ENCODE peak calls at places on chromosomes 16 and 17, in six cellular contexts. Y, B, X, O, A and R are unnamed samples.

GRCh38 chr17:11369570-11369969 is 128.6 kb downstream of the SHISA6 start:
- DNase-seq in Y (no peak), B (no peak), X (no peak), O (no peak), A (no peak), R (no peak)

GRCh38 chr17:14312522-14312921 is 11.6 kb downstream of the HS3ST3B1 start:
- DNase-seq in Y (no peak), B (peak), X (no peak), O (no peak), A (no peak), R (no peak)

GRCh38 chr16:10868562-10869469 is 8.2 kb upstream of the CIITA start:
- DNase-seq in Y (no peak), B (no peak), X (no peak), O (peak), A (no peak), R (no peak)

GRCh38 chr17:72474243-72474642 is 353.4 kb downstream of the SOX9 start:
- DNase-seq in Y (no peak), B (no peak), X (no peak), O (no peak), A (no peak), R (no peak)

GRCh38 chr17:81577278-81578000 is 25.3 kb upstream of the FAAP100 start:
- DNase-seq in Y (no peak), B (peak), X (no peak), O (no peak), A (no peak), R (no peak)

GRCh38 chr17:68351395-68351794 is 60.1 kb downstream of the ARSG start:
- DNase-seq in Y (no peak), B (no peak), X (no peak), O (no peak), A (no peak), R (no peak)

GRCh38 chr17:63075969-63076368 is 109.9 kb downstream of the TANC2 start:
- DNase-seq in Y (no peak), B (no peak), X (no peak), O (no peak), A (no peak), R (no peak)

GRCh38 chr16:53282975-53283946 is 151.0 kb upstream of the RBL2 start:
- DNase-seq in Y (peak), B (no peak), X (no peak), O (no peak), A (no peak), R (peak)

GRCh38 chr17:30939059-30939689 is 17.4 kb downstream of the ADAP2 start:
- DNase-seq in Y (no peak), B (no peak), X (no peak), O (no peak), A (no peak), R (no peak)

GRCh38 chr17:31672161-31672819 is 186.8 kb downstream of the COPRS start:
- DNase-seq in Y (no peak), B (peak), X (no peak), O (no peak), A (no peak), R (no peak)

GRCh38 chr17:83101805-83102480 is 22.5 kb downstream of the METRNL start:
- DNase-seq in Y (no peak), B (no peak), X (no peak), O (no peak), A (no peak), R (no peak)

GRCh38 chr17:43832976-43833829 is at the start of gene MPP3:
- DNase-seq in Y (peak), B (peak), X (peak), O (peak), A (peak), R (peak)

GRCh38 chr16:3283525-3284447 is 495 bp downstream of the ZNF263 start:
- DNase-seq in Y (no peak), B (no peak), X (no peak), O (no peak), A (no peak), R (no peak)

GRCh38 chr17:42531455-42532354 is 4.3 kb upstream of the NAGLU start:
- DNase-seq in Y (peak), B (peak), X (peak), O (peak), A (peak), R (no peak)

GRCh38 chr16:89615596-89616090 is 2.2 kb downstream of the DPEP1 start:
- DNase-seq in Y (peak), B (peak), X (no peak), O (peak), A (no peak), R (no peak)

GRCh38 chr17:75767881-75768280 is 2.9 kb upstream of the GALK1 start:
- DNase-seq in Y (no peak), B (no peak), X (no peak), O (no peak), A (no peak), R (no peak)

GRCh38 chr16:85566502-85567100 is 46.5 kb upstream of the GSE1 start:
- DNase-seq in Y (no peak), B (peak), X (no peak), O (peak), A (no peak), R (no peak)

GRCh38 chr17:66663041-66663494 is 171.8 kb upstream of the CACNG5 start:
- DNase-seq in Y (no peak), B (no peak), X (no peak), O (no peak), A (no peak), R (no peak)

GRCh38 chr17:41810659-41811548 is 845 bp downstream of the P3H4 start:
- DNase-seq in Y (no peak), B (peak), X (no peak), O (no peak), A (no peak), R (no peak)

GRCh38 chr16:66964049-66964448 is 3.0 kb downstream of the CES3 start:
- DNase-seq in Y (no peak), B (no peak), X (no peak), O (no peak), A (no peak), R (no peak)

GRCh38 chr17:41500131-41500911 is 5.1 kb downstream of the KRT13 start:
- DNase-seq in Y (no peak), B (peak), X (no peak), O (no peak), A (no peak), R (peak)

GRCh38 chr17:77319211-77320031 is 178.7 kb downstream of the SEC14L1 start:
- DNase-seq in Y (peak), B (peak), X (peak), O (peak), A (peak), R (peak)

GRCh38 chr16:1564325-1564724 is 30.9 kb downstream of the TMEM204 start:
- DNase-seq in Y (no peak), B (no peak), X (no peak), O (no peak), A (no peak), R (no peak)

GRCh38 chr16:30951785-30952184 is 2.9 kb downstream of the ORAI3 start:
- DNase-seq in Y (no peak), B (no peak), X (no peak), O (peak), A (no peak), R (no peak)

GRCh38 chr16:14562691-14563491 is 67.2 kb downstream of the PARN start:
- DNase-seq in Y (peak), B (no peak), X (no peak), O (peak), A (no peak), R (no peak)

GRCh38 chr16:48087639-48088038 is 68.2 kb downstream of the ABCC12 start:
- DNase-seq in Y (no peak), B (no peak), X (no peak), O (no peak), A (no peak), R (no peak)

GRCh38 chr17:46769531-46770438 is 48.7 kb downstream of the WNT3 start:
- DNase-seq in Y (no peak), B (peak), X (no peak), O (peak), A (peak), R (no peak)

GRCh38 chr17:59641799-59642484 is 22.2 kb downstream of the CLTC start:
- DNase-seq in Y (no peak), B (no peak), X (no peak), O (no peak), A (peak), R (no peak)

GRCh38 chr17:45052052-45052772 is 780 bp upstream of the DCAKD start:
- DNase-seq in Y (no peak), B (peak), X (peak), O (peak), A (peak), R (no peak)

GRCh38 chr16:86044881-86045600 is 146.1 kb downstream of the IRF8 start:
- DNase-seq in Y (no peak), B (no peak), X (peak), O (peak), A (peak), R (no peak)

GRCh38 chr17:81037026-81037782 is 2.3 kb downstream of the BAIAP2 start:
- DNase-seq in Y (no peak), B (no peak), X (no peak), O (no peak), A (no peak), R (no peak)

GRCh38 chr16:28318042-28318597 is 25.8 kb downstream of the SBK1 start:
- DNase-seq in Y (no peak), B (no peak), X (no peak), O (no peak), A (no peak), R (no peak)

GRCh38 chr17:5587431-5588032 is 3.2 kb upstream of the NLRP1 start:
- DNase-seq in Y (peak), B (no peak), X (no peak), O (peak), A (peak), R (peak)

GRCh38 chr16:35449663-35450062 is 1990.3 kb downstream of the TP53TG3F start:
- DNase-seq in Y (no peak), B (no peak), X (no peak), O (no peak), A (no peak), R (no peak)

GRCh38 chr16:11635679-11636171 is 32.5 kb upstream of the SNN start:
- DNase-seq in Y (no peak), B (no peak), X (no peak), O (no peak), A (no peak), R (no peak)

GRCh38 chr17:32253117-32253611 is 12.5 kb upstream of the RHBDL3 start:
- DNase-seq in Y (peak), B (peak), X (peak), O (peak), A (peak), R (peak)

GRCh38 chr17:69997332-69997731 is 77.7 kb upstream of the KCNJ16 start:
- DNase-seq in Y (no peak), B (no peak), X (no peak), O (no peak), A (no peak), R (peak)

GRCh38 chr17:38459556-38459955 is 31.3 kb downstream of the ARHGAP23 start:
- DNase-seq in Y (no peak), B (no peak), X (no peak), O (no peak), A (no peak), R (no peak)